ENCODE peak calls at places on chromosomes 7 and 10, in ten cellular contexts. S is GM20000, D is transverse colon, F is OCI-LY7, N is endothelial cell, E is mammary epithelial cell, P is fibroblast of the aortic adventitia, C is mucosa of descending colon, Y is choroid plexus epithelial cell, Q is pancreas. V is an unnamed sample.

GRCh38 chr10:71811351-71811750 is 38.0 kb upstream of the VSIR start:
- DNase-seq in S (no peak), D (no peak), F (no peak), N (no peak), E (no peak), P (no peak), C (no peak), Y (no peak), Q (no peak), V (no peak)

GRCh38 chr10:10803273-10803672 is 214.4 kb upstream of the CELF2 start:
- DNase-seq in S (no peak), D (no peak), F (no peak), N (no peak), E (no peak), P (peak), C (no peak), Y (no peak), Q (no peak), V (no peak)

GRCh38 chr7:6520163-6520981 is 30.9 kb downstream of the GRID2IP start:
- DNase-seq in S (no peak), D (no peak), F (peak), N (no peak), E (no peak), P (no peak), C (no peak), Y (no peak), Q (no peak), V (no peak)

GRCh38 chr7:40777913-40778312 is 643.1 kb downstream of the SUGCT start:
- DNase-seq in S (no peak), D (no peak), F (no peak), N (no peak), E (no peak), P (no peak), C (no peak), Y (no peak), Q (no peak), V (no peak)

GRCh38 chr10:108877130-108877529 is 1046.2 kb downstream of the XPNPEP1 start:
- DNase-seq in S (no peak), D (no peak), F (no peak), N (no peak), E (no peak), P (peak), C (no peak), Y (peak), Q (no peak), V (no peak)

GRCh38 chr10:72075184-72076115 is 12.9 kb downstream of the SPOCK2 start:
- DNase-seq in S (no peak), D (no peak), F (no peak), N (no peak), E (no peak), P (no peak), C (peak), Y (no peak), Q (no peak), V (no peak)

GRCh38 chr10:4902571-4903011 is 60.6 kb upstream of the AKR1C1 start:
- DNase-seq in S (no peak), D (no peak), F (no peak), N (no peak), E (peak), P (peak), C (no peak), Y (peak), Q (peak), V (no peak)

GRCh38 chr10:75079436-75080083 is 31.9 kb upstream of the SAMD8 start:
- DNase-seq in S (no peak), D (no peak), F (no peak), N (no peak), E (no peak), P (no peak), C (no peak), Y (no peak), Q (no peak), V (no peak)

GRCh38 chr10:24622781-24623301 is 100.8 kb downstream of the ARHGAP21 start:
- DNase-seq in S (peak), D (no peak), F (peak), N (no peak), E (no peak), P (peak), C (no peak), Y (peak), Q (no peak), V (no peak)

GRCh38 chr10:101848894-101849351 is 5.3 kb upstream of the KCNIP2 start:
- DNase-seq in S (peak), D (no peak), F (no peak), N (no peak), E (no peak), P (no peak), C (no peak), Y (peak), Q (no peak), V (no peak)

GRCh38 chr10:51619365-51619764 is 80.0 kb downstream of the CSTF2T start:
- DNase-seq in S (peak), D (no peak), F (no peak), N (no peak), E (no peak), P (no peak), C (no peak), Y (no peak), Q (no peak), V (no peak)

GRCh38 chr10:51620131-51620530 is 79.3 kb downstream of the CSTF2T start:
- DNase-seq in S (peak), D (no peak), F (no peak), N (no peak), E (no peak), P (no peak), C (no peak), Y (no peak), Q (no peak), V (no peak)

GRCh38 chr10:51617576-51618298 is 81.7 kb downstream of the CSTF2T start:
- DNase-seq in S (no peak), D (no peak), F (no peak), N (no peak), E (no peak), P (no peak), C (no peak), Y (no peak), Q (no peak), V (no peak)

GRCh38 chr10:51615764-51616298 is 83.6 kb downstream of the CSTF2T start:
- DNase-seq in S (no peak), D (no peak), F (no peak), N (no peak), E (no peak), P (peak), C (no peak), Y (peak), Q (no peak), V (no peak)
- TF ChIP-seq CTCF in S (no peak), D (no peak), F (no peak), N (no peak), E (no peak), P (no peak), C (no peak), Y (no peak), Q (no peak), V (no peak)

GRCh38 chr10:54402576-54402975 is 398.5 kb downstream of the PCDH15 start:
- DNase-seq in S (no peak), D (no peak), F (peak), N (peak), E (peak), P (no peak), C (no peak), Y (peak), Q (no peak), V (no peak)
- TF ChIP-seq CTCF in S (peak), D (no peak), F (peak), N (peak), E (peak), P (no peak), C (no peak), Y (peak), Q (no peak), V (peak)

DNA sequence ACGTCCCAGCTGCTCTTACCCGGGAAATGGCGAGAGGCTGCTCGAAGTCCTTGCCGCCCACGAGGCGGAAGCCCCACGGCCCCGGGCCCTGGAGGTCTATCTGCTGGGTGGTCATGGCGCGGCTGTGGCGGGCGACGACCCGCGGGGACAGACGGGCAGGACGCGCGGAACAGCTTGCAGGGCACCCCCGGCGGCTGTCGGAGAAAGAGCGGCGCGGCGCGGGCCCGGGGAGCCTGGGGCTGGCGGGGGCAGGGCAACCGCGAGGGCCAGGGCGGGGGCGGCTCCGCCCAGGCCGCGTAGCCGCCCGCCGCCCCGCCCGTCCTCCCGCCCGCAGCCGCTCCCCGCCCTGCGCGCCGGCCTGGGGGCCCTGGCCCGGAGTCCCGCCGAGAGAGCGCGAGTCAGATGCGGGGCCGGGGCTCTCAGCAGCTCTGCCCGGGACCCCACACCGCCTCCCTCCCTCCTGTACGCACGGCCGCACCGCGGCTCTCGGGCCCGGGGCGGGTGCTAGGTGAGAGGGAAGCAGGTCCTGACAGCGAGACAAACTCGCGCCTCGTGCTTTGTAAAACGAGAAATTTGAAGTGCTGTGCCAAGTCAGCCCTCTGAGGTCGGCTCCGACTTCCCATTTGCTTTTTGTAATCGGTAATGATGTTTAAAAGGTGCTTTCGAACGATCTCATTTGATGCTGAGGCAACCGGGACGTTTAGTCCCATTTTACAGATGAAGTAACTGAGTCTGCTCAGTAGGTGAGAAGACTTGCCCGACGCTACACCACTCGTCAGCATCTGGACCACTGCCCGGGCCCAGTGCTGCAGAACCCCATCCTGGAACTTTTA is at the start of gene PDLIM1:
- DNase-seq in S (peak), D (peak), F (peak), N (peak), E (peak), P (peak), C (peak), Y (peak), Q (peak), V (peak)
- TF ChIP-seq CTCF in S (peak), D (no peak), F (peak), N (no peak), E (peak), P (peak), C (no peak), Y (no peak), Q (peak), V (peak)

GRCh38 chr10:88810196-88810961 is 7.8 kb downstream of the LIPM start:
- DNase-seq in S (peak), D (no peak), F (peak), N (peak), E (peak), P (peak), C (no peak), Y (peak), Q (peak), V (peak)
- TF ChIP-seq CTCF in S (peak), D (peak), F (peak), N (peak), E (peak), P (peak), C (peak), Y (peak), Q (peak), V (peak)

DNA sequence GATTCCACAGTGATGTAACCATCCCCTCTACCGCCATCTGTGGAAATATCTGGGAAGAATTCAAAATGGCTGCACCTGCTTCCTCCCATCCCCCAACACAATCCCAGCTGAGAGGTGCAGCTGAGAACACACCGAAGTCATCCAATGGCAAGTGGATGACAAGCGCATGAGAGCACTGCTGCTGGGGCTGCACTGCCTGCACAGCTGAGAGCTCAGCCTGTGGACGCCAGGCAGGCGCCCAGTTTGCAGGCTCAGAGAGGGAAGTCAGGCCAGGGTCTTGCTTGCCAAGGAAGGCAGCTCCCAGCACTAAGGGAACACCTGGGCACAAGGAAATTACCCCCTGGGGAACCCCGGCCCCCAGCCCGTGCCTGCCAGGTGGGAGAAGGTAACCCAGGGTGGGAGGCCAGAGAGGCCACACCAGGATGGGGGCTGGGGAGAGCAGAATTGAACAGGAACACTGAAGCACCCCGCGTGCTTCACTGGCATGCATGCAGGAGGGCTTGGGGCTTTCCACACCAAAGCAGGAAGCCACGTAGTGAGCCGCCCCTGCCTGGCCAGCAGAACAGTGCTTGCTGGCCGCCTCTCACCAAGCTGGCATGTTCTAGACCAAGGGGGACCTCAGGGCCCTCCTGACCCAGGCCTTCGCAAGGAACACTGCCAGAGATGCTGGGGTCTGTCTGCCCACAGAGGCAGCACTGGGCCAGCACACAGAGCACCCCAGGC is 46.2 kb downstream of the FAM53B start:
- DNase-seq in S (peak), D (no peak), F (no peak), N (no peak), E (no peak), P (no peak), C (peak), Y (no peak), Q (no peak), V (peak)
- TF ChIP-seq CTCF in S (no peak), D (no peak), F (no peak), N (no peak), E (no peak), P (no peak), C (no peak), Y (no peak), Q (no peak), V (no peak)

GRCh38 chr10:13959443-13960359 is 371.0 kb downstream of the FRMD4A start:
- DNase-seq in S (no peak), D (no peak), F (no peak), N (no peak), E (no peak), P (no peak), C (no peak), Y (no peak), Q (no peak), V (no peak)

GRCh38 chr10:13953371-13953770 is 366.6 kb downstream of the PRPF18 start:
- DNase-seq in S (no peak), D (no peak), F (no peak), N (no peak), E (no peak), P (no peak), C (no peak), Y (no peak), Q (no peak), V (no peak)

GRCh38 chr10:13955426-13955825 is 368.7 kb downstream of the PRPF18 start:
- DNase-seq in S (no peak), D (no peak), F (no peak), N (no peak), E (no peak), P (no peak), C (no peak), Y (no peak), Q (no peak), V (no peak)

GRCh38 chr10:13957856-13958255 is 371.1 kb downstream of the PRPF18 start:
- DNase-seq in S (no peak), D (no peak), F (no peak), N (no peak), E (no peak), P (no peak), C (no peak), Y (no peak), Q (no peak), V (no peak)

DNA sequence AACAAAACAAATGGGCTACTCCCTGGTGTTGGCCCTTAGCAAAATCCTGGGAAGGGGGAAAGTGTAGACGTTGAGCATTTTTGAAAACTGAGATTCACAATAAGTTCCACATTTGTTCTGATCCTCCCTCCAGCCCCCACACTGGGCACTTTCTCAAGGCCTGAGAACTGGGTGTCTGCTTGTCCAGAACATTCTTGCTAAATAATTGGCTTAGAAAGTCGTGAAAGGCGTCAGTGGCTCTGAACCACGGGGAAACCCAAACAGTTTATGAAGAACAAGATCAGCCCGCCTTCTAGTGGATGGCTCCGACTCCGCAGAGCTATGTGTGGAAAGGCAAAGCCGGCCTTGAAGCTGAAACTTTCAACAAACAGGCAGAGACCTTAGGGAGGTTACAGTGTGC is 370.1 kb downstream of the PRPF18 start:
- DNase-seq in S (no peak), D (peak), F (no peak), N (no peak), E (no peak), P (peak), C (peak), Y (peak), Q (peak), V (no peak)
- TF ChIP-seq CTCF in S (no peak), D (peak), F (no peak), N (no peak), E (no peak), P (peak), C (no peak), Y (peak), Q (no peak), V (no peak)

GRCh38 chr7:15197359-15197977 is 294.9 kb upstream of the DGKB start:
- DNase-seq in S (no peak), D (no peak), F (no peak), N (no peak), E (no peak), P (peak), C (no peak), Y (no peak), Q (no peak), V (no peak)

GRCh38 chr7:15199482-15199881 is 296.9 kb upstream of the DGKB start:
- DNase-seq in S (no peak), D (no peak), F (no peak), N (no peak), E (no peak), P (peak), C (no peak), Y (peak), Q (no peak), V (no peak)
- TF ChIP-seq CTCF in S (peak), D (no peak), F (peak), N (peak), E (peak), P (peak), C (no peak), Y (peak), Q (no peak), V (no peak)